ENCODE peak calls at places on chromosomes 13 and 19, in nine cellular contexts. R is IMR-90; Z is stimulated activated CD4-positive, alpha-beta T cell treated with anti-CD3 and anti-CD28 coated beads, TNF-alpha, amount 100 ng/mL, for 24 hours; E is right cardiac atrium; Q is effector memory CD4-positive, alpha-beta T cell; K is SHP77 treated with DMSO at 0.1 percent for 48 hours; J is stimulated activated CD8-positive, alpha-beta memory T cell treated with anti-CD3 and anti-CD28 coated beads, Interleukin-7, amount 100 ng/mL, for 1 hour; A is naive B cell; S is choroid plexus epithelial cell. L is an unnamed sample.
A peak's percentile ranks its signal among the peaks of the same experiment; 100 is the strongest.

GRCh38 chr13:78241278-78241919 is 322.8 kb upstream of the EDNRB start:
- DNase-seq in R (peak; percentile 11), Z (no peak), E (peak; percentile 34), Q (no peak), K (no peak), J (no peak), A (no peak), S (peak; percentile 63), L (peak; percentile 40)

GRCh38 chr13:95349267-95349666 is 48.0 kb upstream of the ABCC4 start:
- DNase-seq in R (peak; percentile 40), Z (no peak), E (no peak), Q (no peak), K (no peak), J (no peak), A (no peak), S (peak; percentile 11), L (no peak)

GRCh38 chr19:4548238-4548584 is 8.4 kb upstream of the LRG1 start:
- DNase-seq in R (no peak), Z (no peak), E (no peak), Q (no peak), K (no peak), J (no peak), A (no peak), S (no peak), L (peak; percentile 4)

GRCh38 chr19:15173746-15174404 is 26.9 kb downstream of the NOTCH3 start:
- DNase-seq in R (no peak), Z (no peak), E (no peak), Q (no peak), K (no peak), J (no peak), A (no peak), S (peak; percentile 37), L (no peak)

GRCh38 chr13:93398167-93398566 is 171.6 kb downstream of the GPC6 start:
- DNase-seq in R (peak; percentile 55), Z (no peak), E (no peak), Q (no peak), K (no peak), J (no peak), A (no peak), S (peak; percentile 47), L (no peak)

GRCh38 chr13:79772811-79773210 is 291.9 kb downstream of the NDFIP2 start:
- DNase-seq in R (no peak), Z (no peak), E (no peak), Q (no peak), K (no peak), J (no peak), A (no peak), S (peak; percentile 18), L (no peak)

GRCh38 chr13:57582032-57582431 is 49.5 kb upstream of the PCDH17 start:
- DNase-seq in R (no peak), Z (no peak), E (no peak), Q (no peak), K (no peak), J (no peak), A (no peak), S (no peak), L (no peak)

GRCh38 chr19:920051-920857 is 3.1 kb downstream of the KISS1R start:
- DNase-seq in R (no peak), Z (peak; percentile 40), E (peak; percentile 70), Q (peak; percentile 61), K (no peak), J (no peak), A (peak; percentile 71), S (no peak), L (no peak)

GRCh38 chr13:111636271-111636670 is 315.8 kb downstream of the TEX29 start:
- DNase-seq in R (no peak), Z (no peak), E (no peak), Q (no peak), K (no peak), J (no peak), A (no peak), S (no peak), L (no peak)

GRCh38 chr13:90414691-90415596 is 932.5 kb upstream of the MIR17HG start:
- DNase-seq in R (peak; percentile 81), Z (no peak), E (no peak), Q (no peak), K (peak; percentile 41), J (no peak), A (no peak), S (peak; percentile 89), L (no peak)

GRCh38 chr13:46641274-46642081 is 88.5 kb downstream of the LRCH1 start:
- DNase-seq in R (no peak), Z (no peak), E (peak; percentile 73), Q (no peak), K (no peak), J (no peak), A (no peak), S (peak; percentile 42), L (no peak)

GRCh38 chr13:102582256-102582655 is 14.5 kb upstream of the TPP2 start:
- DNase-seq in R (no peak), Z (no peak), E (no peak), Q (no peak), K (no peak), J (no peak), A (no peak), S (no peak), L (no peak)

GRCh38 chr13:32824671-32825070 is 191.6 kb upstream of the KL start:
- DNase-seq in R (peak; percentile 95), Z (no peak), E (no peak), Q (no peak), K (no peak), J (no peak), A (no peak), S (peak; percentile 89), L (no peak)

GRCh38 chr19:50517704-50518075 is 4.0 kb upstream of the ASPDH start:
- DNase-seq in R (no peak), Z (no peak), E (peak; percentile 50), Q (no peak), K (no peak), J (no peak), A (no peak), S (no peak), L (no peak)

GRCh38 chr19:7069904-7070226 is 362 bp downstream of the ZNF557 start:
- DNase-seq in R (no peak), Z (no peak), E (no peak), Q (no peak), K (no peak), J (no peak), A (no peak), S (peak; percentile 21), L (no peak)

GRCh38 chr13:33139186-33139585 is 123.0 kb downstream of the KL start:
- DNase-seq in R (no peak), Z (no peak), E (peak; percentile 82), Q (no peak), K (peak; percentile 46), J (no peak), A (no peak), S (no peak), L (peak; percentile 75)

GRCh38 chr19:44677019-44677809 is 5.9 kb downstream of the CEACAM19 start:
- DNase-seq in R (peak; percentile 70), Z (no peak), E (no peak), Q (no peak), K (no peak), J (no peak), A (no peak), S (peak; percentile 81), L (no peak)

GRCh38 chr19:44607049-44607448 is 6.3 kb upstream of the IGSF23 start:
- DNase-seq in R (peak; percentile 62), Z (no peak), E (no peak), Q (no peak), K (no peak), J (no peak), A (peak; percentile 6), S (no peak), L (no peak)

GRCh38 chr13:49495783-49496762 is at the start of gene PHF11:
- DNase-seq in R (peak; percentile 76), Z (peak; percentile 80), E (peak; percentile 92), Q (peak; percentile 81), K (no peak), J (peak; percentile 76), A (peak; percentile 85), S (peak; percentile 65), L (peak; percentile 94)

GRCh38 chr19:41575998-41576397 is at the start of gene CEACAM21:
- DNase-seq in R (no peak), Z (no peak), E (peak; percentile 83), Q (peak; percentile 19), K (no peak), J (no peak), A (peak; percentile 66), S (no peak), L (peak; percentile 86)

GRCh38 chr13:95156208-95156607 is 145.0 kb downstream of the ABCC4 start:
- DNase-seq in R (peak; percentile 17), Z (no peak), E (no peak), Q (no peak), K (peak; percentile 35), J (no peak), A (no peak), S (peak; percentile 73), L (no peak)

GRCh38 chr19:31214086-31214485 is 135.2 kb downstream of the TSHZ3 start:
- DNase-seq in R (peak; percentile 100), Z (peak; percentile 76), E (peak; percentile 64), Q (peak; percentile 85), K (peak; percentile 25), J (peak; percentile 64), A (no peak), S (peak; percentile 99), L (peak; percentile 73)

GRCh38 chr19:1376415-1376805 is 7.3 kb upstream of the NDUFS7 start:
- DNase-seq in R (no peak), Z (no peak), E (peak; percentile 42), Q (no peak), K (no peak), J (no peak), A (no peak), S (no peak), L (peak; percentile 62)

GRCh38 chr19:44993926-44994537 is 7.2 kb upstream of the RELB start:
- DNase-seq in R (no peak), Z (no peak), E (no peak), Q (no peak), K (no peak), J (no peak), A (no peak), S (no peak), L (no peak)

GRCh38 chr19:3576696-3577443 is 4.1 kb downstream of the HMG20B start:
- DNase-seq in R (peak; percentile 43), Z (no peak), E (peak; percentile 91), Q (no peak), K (no peak), J (no peak), A (no peak), S (peak; percentile 69), L (peak; percentile 82)

GRCh38 chr13:101919541-101920306 is 467.2 kb downstream of the ITGBL1 start:
- DNase-seq in R (peak; percentile 10), Z (no peak), E (peak; percentile 78), Q (no peak), K (peak; percentile 91), J (no peak), A (no peak), S (peak; percentile 61), L (no peak)

L was measured in Right ventricle myocardium inferior.